ENCODE peak calls at places on chromosomes 2 and 18, in seven cellular contexts. C is A549, Y is K562, H is H1, I is SK-N-SH, P is GM12878, Z is HepG2. O is an unnamed sample.

GRCh38 chr2:170714156-170715061 is 728 bp upstream of the SP5 start:
- DNase-seq in P (no peak), Z (no peak), C (peak; percentile 27), Y (peak; percentile 95), H (no peak), I (peak; percentile 58), O (no peak)

GRCh38 chr2:169363570-169364150 is 1.3 kb upstream of the LRP2 start:
- DNase-seq in H (peak; percentile 70), C (peak; percentile 22), Y (no peak), Z (no peak), I (peak; percentile 62), P (no peak), O (no peak)

GRCh38 chr2:495745-496275 is 181.4 kb downstream of the TMEM18 start:
- DNase-seq in P (no peak), I (no peak), Y (no peak), H (peak; percentile 37), C (no peak), Z (no peak), O (no peak)

GRCh38 chr2:97863829-97864228 is 131.9 kb downstream of the TMEM131 start:
- DNase-seq in H (no peak), P (no peak), C (no peak), I (no peak), Y (no peak), Z (no peak), O (no peak)

GRCh38 chr2:169761970-169762292 is 28.3 kb downstream of the KLHL23 start:
- DNase-seq in Z (no peak), I (no peak), H (no peak), P (no peak), C (no peak), Y (no peak), O (no peak)

GRCh38 chr18:76407681-76408080 is 87.4 kb downstream of the ZNF516 start:
- DNase-seq in I (no peak), Z (no peak), P (no peak), H (no peak), Y (no peak), C (no peak), O (no peak)

GRCh38 chr2:231037731-231038482 is 584 bp downstream of the C2orf72 start:
- DNase-seq in I (peak; percentile 91), P (no peak), Z (no peak), H (peak; percentile 58), C (peak; percentile 31), Y (peak; percentile 24), O (no peak)

GRCh38 chr2:35168351-35168750 is 1187.2 kb upstream of the CRIM1 start:
- DNase-seq in P (no peak), Z (no peak), I (no peak), H (no peak), Y (no peak), C (no peak), O (no peak)

GRCh38 chr2:31051213-31052185 is 86.7 kb downstream of the GALNT14 start:
- DNase-seq in I (no peak), C (no peak), P (no peak), Y (no peak), H (no peak), Z (no peak), O (no peak)
- TF ChIP-seq RFX5 in I (no peak), C (no peak), P (no peak), Y (no peak), H (no peak), Z (no peak), O (no peak)

GRCh38 chr2:4745596-4745995 is 946.6 kb upstream of the SOX11 start:
- DNase-seq in P (no peak), Z (no peak), Y (no peak), C (no peak), I (no peak), H (no peak), O (no peak)

GRCh38 chr2:4745056-4745455 is 947.1 kb upstream of the SOX11 start:
- DNase-seq in Y (no peak), C (no peak), Z (no peak), H (no peak), I (no peak), P (no peak), O (no peak)
- TF ChIP-seq RFX5 in Y (no peak), C (no peak), Z (no peak), H (no peak), I (no peak), P (no peak), O (no peak)

DNA sequence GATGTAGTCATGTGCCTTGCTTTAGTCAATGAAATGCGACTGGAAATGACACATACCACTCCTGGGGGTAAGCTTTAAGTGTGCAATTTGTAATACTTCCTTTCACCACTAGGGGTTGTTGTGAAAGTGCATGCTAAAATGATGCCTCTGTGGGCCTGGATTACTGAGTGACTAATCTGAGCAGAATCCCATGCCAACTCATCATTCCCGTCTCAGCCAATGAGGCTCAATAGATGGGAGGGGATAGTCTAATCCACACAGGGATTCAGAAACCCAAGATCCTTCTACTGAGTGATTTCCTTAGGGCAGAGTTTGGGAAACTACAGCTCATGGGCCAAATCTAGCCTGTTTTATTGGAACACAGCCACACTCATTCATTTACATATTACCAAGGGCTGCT is 54.0 kb downstream of the HRH4 start:
- DNase-seq in Y (peak; percentile 63), Z (peak; percentile 30), H (no peak), I (peak; percentile 39), P (no peak), C (peak; percentile 48), O (peak; percentile 54)
- TF ChIP-seq RFX5 in Y (no peak), Z (no peak), H (no peak), I (no peak), P (no peak), C (no peak), O (no peak)

DNA sequence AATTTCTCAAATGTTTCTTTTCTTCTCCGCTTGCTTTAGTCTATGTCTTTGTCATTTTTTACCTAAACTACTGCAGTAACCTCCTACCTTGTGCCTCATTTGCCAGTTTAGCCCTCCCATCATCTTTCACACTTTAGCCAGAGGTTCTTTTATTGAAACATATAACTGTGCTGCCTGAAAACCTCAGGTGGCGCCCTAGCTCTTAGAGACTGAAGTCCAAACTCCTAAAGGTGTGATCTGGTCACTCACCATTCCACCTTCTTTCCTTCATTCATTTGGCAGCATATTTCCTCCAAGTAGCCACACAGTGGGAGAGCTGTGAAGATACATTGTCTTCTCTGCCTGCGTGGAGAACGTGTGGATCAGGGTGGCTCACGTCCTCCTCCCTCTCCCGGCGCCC is 98.2 kb upstream of the MAPRE2 start:
- DNase-seq in C (no peak), Y (no peak), H (no peak), Z (peak; percentile 28), I (no peak), P (no peak), O (no peak)
- TF ChIP-seq RFX5 in C (no peak), Y (no peak), H (no peak), Z (no peak), I (no peak), P (no peak), O (no peak)

GRCh38 chr2:127531133-127531709 is 4.3 kb upstream of the MYO7B start:
- DNase-seq in Z (peak; percentile 21), P (no peak), C (no peak), I (no peak), H (no peak), Y (peak; percentile 25), O (peak; percentile 34)

GRCh38 chr2:127526142-127526939 is at the start of gene IWS1:
- DNase-seq in Y (peak; percentile 95), H (peak; percentile 93), C (peak; percentile 89), I (peak; percentile 94), Z (peak; percentile 97), P (peak; percentile 88), O (peak; percentile 97)

GRCh38 chr2:127526940-127527804 is 883 bp upstream of the IWS1 start:
- DNase-seq in P (no peak), C (peak; percentile 26), H (no peak), Z (peak; percentile 68), I (peak; percentile 44), Y (peak; percentile 43), O (no peak)

GRCh38 chr2:127530245-127531132 is 4.2 kb upstream of the IWS1 start:
- DNase-seq in I (no peak), P (no peak), Z (no peak), C (no peak), Y (no peak), H (no peak), O (no peak)

GRCh38 chr2:127528487-127528886 is 2.2 kb upstream of the IWS1 start:
- DNase-seq in Y (no peak), C (no peak), Z (no peak), H (no peak), P (no peak), I (no peak), O (no peak)
- TF ChIP-seq RFX5 in Y (no peak), C (no peak), Z (no peak), H (no peak), P (no peak), I (no peak), O (no peak)

GRCh38 chr18:2898131-2898640 is 51.4 kb downstream of the EMILIN2 start:
- DNase-seq in C (no peak), H (no peak), P (no peak), I (peak; percentile 45), Y (no peak), Z (no peak), O (peak; percentile 43)
- TF ChIP-seq RFX5 in C (no peak), H (no peak), P (no peak), I (no peak), Y (no peak), Z (no peak), O (no peak)

GRCh38 chr2:157480182-157480961 is 36.5 kb upstream of the CYTIP start:
- DNase-seq in H (no peak), Y (no peak), C (no peak), I (no peak), P (no peak), Z (no peak), O (peak; percentile 24)
- TF ChIP-seq RFX5 in H (no peak), Y (no peak), C (no peak), I (no peak), P (no peak), Z (no peak), O (no peak)

GRCh38 chr2:160298960-160299359 is 98.9 kb upstream of the ITGB6 start:
- DNase-seq in Y (no peak), C (no peak), Z (no peak), H (no peak), P (no peak), I (no peak), O (peak; percentile 45)
- TF ChIP-seq RFX5 in Y (no peak), C (no peak), Z (no peak), H (no peak), P (no peak), I (no peak), O (no peak)

GRCh38 chr2:23606968-23607367 is 222.0 kb downstream of the KLHL29 start:
- DNase-seq in Y (no peak), C (no peak), Z (no peak), H (no peak), P (no peak), I (no peak), O (peak; percentile 82)
- TF ChIP-seq RFX5 in Y (no peak), C (no peak), Z (no peak), H (no peak), P (no peak), I (no peak), O (no peak)

O was measured in IMR-90.